ENCODE peak calls at places on chromosome 3, in six cellular contexts. One of them, this sample, is unnamed.

GRCh38 chr3:43087249-43087776 is 18.6 kb downstream of the POMGNT2 start:
- DNase-seq in H1: no peak
- DNase-seq in SK-N-SH: no peak
- DNase-seq in GM12891: no peak
- DNase-seq in GM12878: no peak
- DNase-seq in K562: peak
- DNase-seq in this sample: no peak

GRCh38 chr3:107810195-107811071 is 280.4 kb downstream of the CD47 start:
- DNase-seq in H1: no peak
- DNase-seq in SK-N-SH: no peak
- DNase-seq in K562: no peak
- DNase-seq in GM12878: peak
- DNase-seq in GM12891: no peak
- DNase-seq in this sample: no peak

GRCh38 chr3:139304383-139304782 is 39.4 kb upstream of the MRPS22 start:
- DNase-seq in GM12891: no peak
- DNase-seq in K562: no peak
- DNase-seq in H1: no peak
- DNase-seq in GM12878: no peak
- DNase-seq in SK-N-SH: no peak
- DNase-seq in this sample: no peak

GRCh38 chr3:29202368-29202767 is 78.5 kb upstream of the RBMS3 start:
- DNase-seq in GM12878: no peak
- DNase-seq in K562: no peak
- DNase-seq in H1: no peak
- DNase-seq in GM12891: no peak
- DNase-seq in SK-N-SH: no peak
- DNase-seq in this sample: no peak

GRCh38 chr3:194773216-194773615 is 87.5 kb downstream of the FAM43A start:
- DNase-seq in SK-N-SH: no peak
- DNase-seq in GM12891: no peak
- DNase-seq in H1: no peak
- DNase-seq in K562: no peak
- DNase-seq in GM12878: no peak
- DNase-seq in this sample: no peak

GRCh38 chr3:117059054-117059989 is 349.7 kb downstream of the TUSC7 start:
- DNase-seq in K562: peak
- DNase-seq in H1: no peak
- DNase-seq in SK-N-SH: peak
- DNase-seq in GM12878: no peak
- DNase-seq in GM12891: no peak
- DNase-seq in this sample: no peak

GRCh38 chr3:155995525-155996370 is 124.6 kb upstream of the KCNAB1 start:
- DNase-seq in H1: no peak
- DNase-seq in GM12891: no peak
- DNase-seq in SK-N-SH: peak
- DNase-seq in GM12878: no peak
- DNase-seq in K562: peak
- DNase-seq in this sample: no peak

GRCh38 chr3:97721446-97721845 is 43.1 kb upstream of the ARL6 start:
- DNase-seq in SK-N-SH: no peak
- DNase-seq in GM12878: no peak
- DNase-seq in GM12891: no peak
- DNase-seq in K562: no peak
- DNase-seq in H1: no peak
- DNase-seq in this sample: no peak

GRCh38 chr3:157785071-157785826 is 282.0 kb upstream of the VEPH1 start:
- DNase-seq in SK-N-SH: peak
- DNase-seq in GM12891: no peak
- DNase-seq in GM12878: no peak
- DNase-seq in K562: peak
- DNase-seq in H1: no peak
- DNase-seq in this sample: no peak

GRCh38 chr3:106485202-106485601 is 616.4 kb upstream of the CBLB start:
- DNase-seq in H1: no peak
- DNase-seq in GM12878: no peak
- DNase-seq in SK-N-SH: no peak
- DNase-seq in GM12891: no peak
- DNase-seq in K562: no peak
- DNase-seq in this sample: no peak

GRCh38 chr3:144622845-144623244 is 651.2 kb downstream of the DIPK2A start:
- DNase-seq in GM12891: no peak
- DNase-seq in K562: no peak
- DNase-seq in SK-N-SH: no peak
- DNase-seq in GM12878: no peak
- DNase-seq in H1: no peak
- DNase-seq in this sample: no peak

GRCh38 chr3:36904641-36905040 is 40.2 kb downstream of the TRANK1 start:
- DNase-seq in K562: peak
- DNase-seq in GM12878: no peak
- DNase-seq in GM12891: no peak
- DNase-seq in SK-N-SH: peak
- DNase-seq in H1: peak
- DNase-seq in this sample: no peak

GRCh38 chr3:39323454-39323853 is 6.1 kb upstream of the CCR8 start:
- DNase-seq in H1: no peak
- DNase-seq in SK-N-SH: no peak
- DNase-seq in GM12891: no peak
- DNase-seq in GM12878: no peak
- DNase-seq in K562: no peak
- DNase-seq in this sample: no peak

GRCh38 chr3:66037330-66037985 is 1.3 kb downstream of the MAGI1 start:
- DNase-seq in H1: peak
- DNase-seq in GM12878: no peak
- DNase-seq in K562: peak
- DNase-seq in SK-N-SH: peak
- DNase-seq in GM12891: no peak
- DNase-seq in this sample: no peak

GRCh38 chr3:126964261-126964660 is 18.7 kb upstream of the PLXNA1 start:
- DNase-seq in GM12891: no peak
- DNase-seq in H1: no peak
- DNase-seq in GM12878: no peak
- DNase-seq in SK-N-SH: no peak
- DNase-seq in K562: no peak
- DNase-seq in this sample: no peak

GRCh38 chr3:177776656-177777055 is 579.4 kb upstream of the TBL1XR1 start:
- DNase-seq in K562: no peak
- DNase-seq in SK-N-SH: no peak
- DNase-seq in GM12891: no peak
- DNase-seq in H1: no peak
- DNase-seq in GM12878: no peak
- DNase-seq in this sample: no peak

GRCh38 chr3:109773006-109773405 is 435.7 kb upstream of the DPPA4 start:
- DNase-seq in K562: no peak
- DNase-seq in H1: no peak
- DNase-seq in GM12878: no peak
- DNase-seq in SK-N-SH: no peak
- DNase-seq in GM12891: no peak
- DNase-seq in this sample: no peak

GRCh38 chr3:186653079-186653710 is 12.6 kb upstream of the HRG start:
- DNase-seq in GM12878: peak
- DNase-seq in GM12891: peak
- DNase-seq in K562: no peak
- DNase-seq in SK-N-SH: peak
- DNase-seq in H1: no peak
- DNase-seq in this sample: peak

GRCh38 chr3:10423171-10423882 is 82.1 kb downstream of the ATP2B2 start:
- DNase-seq in K562: peak
- DNase-seq in H1: no peak
- DNase-seq in GM12891: no peak
- DNase-seq in GM12878: no peak
- DNase-seq in SK-N-SH: no peak
- DNase-seq in this sample: no peak

GRCh38 chr3:180036092-180036677 is 552 bp downstream of the PEX5L start:
- DNase-seq in GM12878: no peak
- DNase-seq in SK-N-SH: peak
- DNase-seq in GM12891: peak
- DNase-seq in K562: no peak
- DNase-seq in H1: no peak
- DNase-seq in this sample: no peak

GRCh38 chr3:24548278-24548677 is 53.6 kb upstream of the THRB start:
- DNase-seq in GM12878: no peak
- DNase-seq in K562: no peak
- DNase-seq in SK-N-SH: no peak
- DNase-seq in H1: no peak
- DNase-seq in GM12891: no peak
- DNase-seq in this sample: no peak

GRCh38 chr3:17947833-17948232 is 205.4 kb upstream of the TBC1D5 start:
- DNase-seq in GM12878: no peak
- DNase-seq in SK-N-SH: no peak
- DNase-seq in K562: no peak
- DNase-seq in H1: no peak
- DNase-seq in GM12891: no peak
- DNase-seq in this sample: no peak

GRCh38 chr3:17945018-17945798 is 202.8 kb upstream of the TBC1D5 start:
- DNase-seq in H1: no peak
- DNase-seq in SK-N-SH: no peak
- DNase-seq in GM12891: no peak
- DNase-seq in GM12878: no peak
- DNase-seq in K562: no peak
- DNase-seq in this sample: no peak

GRCh38 chr3:17942856-17943255 is 200.4 kb upstream of the TBC1D5 start:
- DNase-seq in GM12891: no peak
- DNase-seq in GM12878: no peak
- DNase-seq in H1: no peak
- DNase-seq in SK-N-SH: no peak
- DNase-seq in K562: no peak
- DNase-seq in this sample: no peak

GRCh38 chr3:17946619-17947018 is 204.2 kb upstream of the TBC1D5 start:
- DNase-seq in GM12878: no peak
- DNase-seq in SK-N-SH: no peak
- DNase-seq in H1: no peak
- DNase-seq in K562: peak
- DNase-seq in GM12891: no peak
- DNase-seq in this sample: no peak

GRCh38 chr3:17945799-17946381 is 203.5 kb upstream of the TBC1D5 start:
- DNase-seq in GM12891: no peak
- DNase-seq in GM12878: no peak
- DNase-seq in SK-N-SH: no peak
- DNase-seq in K562: peak
- DNase-seq in H1: no peak
- DNase-seq in this sample: no peak
- TF ChIP-seq TAF1 in GM12891: no peak
- TF ChIP-seq TAF1 in GM12878: no peak
- TF ChIP-seq TAF1 in SK-N-SH: no peak
- TF ChIP-seq TAF1 in K562: no peak
- TF ChIP-seq TAF1 in H1: no peak
- TF ChIP-seq TAF1 in this sample: no peak

DNA sequence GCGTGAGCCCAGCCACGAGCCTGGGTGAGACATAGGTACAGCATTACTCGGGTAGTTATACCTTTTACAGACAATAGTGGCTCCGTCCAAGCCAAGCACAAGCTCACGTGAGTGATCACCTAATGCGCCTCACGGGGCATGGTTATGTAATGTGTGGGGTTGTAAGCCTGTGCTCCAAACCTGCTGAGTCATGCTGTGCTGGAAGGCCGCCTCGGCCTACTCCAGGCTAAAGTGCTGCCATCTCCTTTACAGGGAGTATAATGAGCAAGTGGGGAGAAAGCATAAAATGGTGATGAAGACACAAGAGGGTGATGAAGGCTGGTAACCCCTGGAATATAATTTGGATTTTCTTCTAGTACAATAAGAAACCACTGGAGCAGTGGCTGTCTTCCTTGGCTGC is 175.8 kb upstream of the STT3B start:
- DNase-seq in H1: no peak
- DNase-seq in GM12891: no peak
- DNase-seq in SK-N-SH: no peak
- DNase-seq in K562: peak
- DNase-seq in GM12878: no peak
- DNase-seq in this sample: no peak
- TF ChIP-seq POLR2AphosphoS5 in H1: no peak
- TF ChIP-seq POLR2AphosphoS5 in GM12891: no peak
- TF ChIP-seq POLR2AphosphoS5 in SK-N-SH: no peak
- TF ChIP-seq POLR2AphosphoS5 in K562: no peak
- TF ChIP-seq POLR2AphosphoS5 in GM12878: no peak
- TF ChIP-seq POLR2AphosphoS5 in this sample: no peak

GRCh38 chr3:11478167-11478566 is 165.5 kb downstream of the VGLL4 start:
- DNase-seq in K562: no peak
- DNase-seq in GM12891: no peak
- DNase-seq in H1: no peak
- DNase-seq in GM12878: no peak
- DNase-seq in SK-N-SH: no peak
- DNase-seq in this sample: no peak

GRCh38 chr3:11475324-11475723 is 168.4 kb downstream of the VGLL4 start:
- DNase-seq in GM12891: no peak
- DNase-seq in H1: no peak
- DNase-seq in SK-N-SH: no peak
- DNase-seq in GM12878: no peak
- DNase-seq in K562: no peak
- DNase-seq in this sample: no peak

GRCh38 chr3:11476814-11477213 is 166.9 kb downstream of the VGLL4 start:
- DNase-seq in GM12878: no peak
- DNase-seq in K562: no peak
- DNase-seq in GM12891: no peak
- DNase-seq in SK-N-SH: no peak
- DNase-seq in H1: no peak
- DNase-seq in this sample: no peak

GRCh38 chr3:11479230-11479620 is 164.5 kb downstream of the VGLL4 start:
- DNase-seq in H1: no peak
- DNase-seq in SK-N-SH: no peak
- DNase-seq in GM12878: no peak
- DNase-seq in K562: no peak
- DNase-seq in GM12891: no peak
- DNase-seq in this sample: no peak

GRCh38 chr3:11477286-11477935 is 166.3 kb downstream of the VGLL4 start:
- DNase-seq in H1: no peak
- DNase-seq in GM12878: no peak
- DNase-seq in GM12891: no peak
- DNase-seq in K562: no peak
- DNase-seq in SK-N-SH: no peak
- DNase-seq in this sample: no peak
- TF ChIP-seq TAF1 in H1: no peak
- TF ChIP-seq TAF1 in GM12878: no peak
- TF ChIP-seq TAF1 in GM12891: no peak
- TF ChIP-seq TAF1 in K562: no peak
- TF ChIP-seq TAF1 in SK-N-SH: no peak
- TF ChIP-seq TAF1 in this sample: no peak

GRCh38 chr3:181757694-181758306 is 46.1 kb downstream of the SOX2 start:
- DNase-seq in SK-N-SH: no peak
- DNase-seq in K562: no peak
- DNase-seq in GM12878: no peak
- DNase-seq in GM12891: no peak
- DNase-seq in H1: no peak
- DNase-seq in this sample: no peak

GRCh38 chr3:181752202-181752671 is 40.5 kb downstream of the SOX2 start:
- DNase-seq in H1: no peak
- DNase-seq in GM12891: no peak
- DNase-seq in SK-N-SH: peak
- DNase-seq in GM12878: no peak
- DNase-seq in K562: no peak
- DNase-seq in this sample: no peak

GRCh38 chr3:181756645-181757044 is 44.9 kb downstream of the SOX2 start:
- DNase-seq in H1: peak
- DNase-seq in K562: no peak
- DNase-seq in GM12878: no peak
- DNase-seq in SK-N-SH: no peak
- DNase-seq in GM12891: no peak
- DNase-seq in this sample: no peak

GRCh38 chr3:181761906-181762305 is 50.2 kb downstream of the SOX2 start:
- DNase-seq in GM12891: no peak
- DNase-seq in SK-N-SH: no peak
- DNase-seq in H1: no peak
- DNase-seq in K562: no peak
- DNase-seq in GM12878: no peak
- DNase-seq in this sample: no peak

GRCh38 chr3:181755959-181756358 is 44.2 kb downstream of the SOX2 start:
- DNase-seq in SK-N-SH: no peak
- DNase-seq in H1: no peak
- DNase-seq in GM12878: no peak
- DNase-seq in GM12891: no peak
- DNase-seq in K562: no peak
- DNase-seq in this sample: no peak
- TF ChIP-seq POLR2AphosphoS5 in SK-N-SH: no peak
- TF ChIP-seq POLR2AphosphoS5 in H1: no peak
- TF ChIP-seq POLR2AphosphoS5 in GM12878: no peak
- TF ChIP-seq POLR2AphosphoS5 in GM12891: no peak
- TF ChIP-seq POLR2AphosphoS5 in K562: no peak
- TF ChIP-seq POLR2AphosphoS5 in this sample: no peak